ENCODE peak calls at places on chromosomes 3 and 15, in seven cellular contexts. One of them, this sample, is unnamed.

GRCh38 chr3:72887378-72887722 is 496 bp upstream of the GXYLT2 start:
- ATAC-seq in left ventricle myocardium superior: no peak
- ATAC-seq in activated CD8-positive, alpha-beta T cell treated with anti-CD3 and anti-CD28 coated beads, Interleukin-2, amount 10 ng/mL, durations not matched to agents 7 days and 5 days: no peak
- ATAC-seq in psoas muscle: no peak
- ATAC-seq in stimulated activated naive B cell treated with anti-CD40 and anti-IgM and Interleukin-4, amounts not matched to agents 10 μg/mL and 1 μg/mL and 100 μg/mL, for 72 hours: no peak
- ATAC-seq in heart right ventricle: peak; percentile 5
- ATAC-seq in aorta: no peak
- ATAC-seq in this sample: no peak

GRCh38 chr3:51992017-51992682 is 3.5 kb downstream of the RPL29 start:
- ATAC-seq in activated CD8-positive, alpha-beta T cell treated with anti-CD3 and anti-CD28 coated beads, Interleukin-2, amount 10 ng/mL, durations not matched to agents 7 days and 5 days: no peak
- ATAC-seq in heart right ventricle: no peak
- ATAC-seq in left ventricle myocardium superior: no peak
- ATAC-seq in aorta: no peak
- ATAC-seq in psoas muscle: no peak
- ATAC-seq in stimulated activated naive B cell treated with anti-CD40 and anti-IgM and Interleukin-4, amounts not matched to agents 10 μg/mL and 1 μg/mL and 100 μg/mL, for 72 hours: no peak
- ATAC-seq in this sample: no peak

GRCh38 chr3:185342458-185343169 is 20.3 kb upstream of the MAP3K13 start:
- ATAC-seq in left ventricle myocardium superior: no peak
- ATAC-seq in psoas muscle: no peak
- ATAC-seq in stimulated activated naive B cell treated with anti-CD40 and anti-IgM and Interleukin-4, amounts not matched to agents 10 μg/mL and 1 μg/mL and 100 μg/mL, for 72 hours: peak; percentile 20
- ATAC-seq in aorta: no peak
- ATAC-seq in activated CD8-positive, alpha-beta T cell treated with anti-CD3 and anti-CD28 coated beads, Interleukin-2, amount 10 ng/mL, durations not matched to agents 7 days and 5 days: no peak
- ATAC-seq in heart right ventricle: no peak
- ATAC-seq in this sample: no peak

GRCh38 chr3:12750223-12750622 is 8.8 kb downstream of the TMEM40 start:
- ATAC-seq in aorta: peak; percentile 31
- ATAC-seq in psoas muscle: peak; percentile 70
- ATAC-seq in heart right ventricle: peak; percentile 64
- ATAC-seq in stimulated activated naive B cell treated with anti-CD40 and anti-IgM and Interleukin-4, amounts not matched to agents 10 μg/mL and 1 μg/mL and 100 μg/mL, for 72 hours: peak; percentile 25
- ATAC-seq in left ventricle myocardium superior: peak; percentile 81
- ATAC-seq in activated CD8-positive, alpha-beta T cell treated with anti-CD3 and anti-CD28 coated beads, Interleukin-2, amount 10 ng/mL, durations not matched to agents 7 days and 5 days: no peak
- ATAC-seq in this sample: no peak

GRCh38 chr3:194030372-194030771 is 105.6 kb upstream of the HES1 start:
- ATAC-seq in psoas muscle: no peak
- ATAC-seq in activated CD8-positive, alpha-beta T cell treated with anti-CD3 and anti-CD28 coated beads, Interleukin-2, amount 10 ng/mL, durations not matched to agents 7 days and 5 days: no peak
- ATAC-seq in heart right ventricle: no peak
- ATAC-seq in left ventricle myocardium superior: no peak
- ATAC-seq in aorta: no peak
- ATAC-seq in stimulated activated naive B cell treated with anti-CD40 and anti-IgM and Interleukin-4, amounts not matched to agents 10 μg/mL and 1 μg/mL and 100 μg/mL, for 72 hours: no peak
- ATAC-seq in this sample: no peak

GRCh38 chr3:40705663-40706062 is 180.9 kb downstream of the ZNF621 start:
- ATAC-seq in heart right ventricle: no peak
- ATAC-seq in aorta: no peak
- ATAC-seq in activated CD8-positive, alpha-beta T cell treated with anti-CD3 and anti-CD28 coated beads, Interleukin-2, amount 10 ng/mL, durations not matched to agents 7 days and 5 days: no peak
- ATAC-seq in psoas muscle: no peak
- ATAC-seq in stimulated activated naive B cell treated with anti-CD40 and anti-IgM and Interleukin-4, amounts not matched to agents 10 μg/mL and 1 μg/mL and 100 μg/mL, for 72 hours: no peak
- ATAC-seq in left ventricle myocardium superior: no peak
- ATAC-seq in this sample: no peak

GRCh38 chr3:40382617-40382979 is 4.4 kb upstream of the ENTPD3 start:
- ATAC-seq in aorta: no peak
- ATAC-seq in psoas muscle: no peak
- ATAC-seq in activated CD8-positive, alpha-beta T cell treated with anti-CD3 and anti-CD28 coated beads, Interleukin-2, amount 10 ng/mL, durations not matched to agents 7 days and 5 days: no peak
- ATAC-seq in stimulated activated naive B cell treated with anti-CD40 and anti-IgM and Interleukin-4, amounts not matched to agents 10 μg/mL and 1 μg/mL and 100 μg/mL, for 72 hours: no peak
- ATAC-seq in heart right ventricle: no peak
- ATAC-seq in left ventricle myocardium superior: no peak
- ATAC-seq in this sample: no peak

GRCh38 chr3:52039846-52040245 is 16.5 kb downstream of the DUSP7 start:
- ATAC-seq in heart right ventricle: peak; percentile 94
- ATAC-seq in psoas muscle: peak; percentile 78
- ATAC-seq in left ventricle myocardium superior: peak; percentile 83
- ATAC-seq in aorta: peak; percentile 82
- ATAC-seq in stimulated activated naive B cell treated with anti-CD40 and anti-IgM and Interleukin-4, amounts not matched to agents 10 μg/mL and 1 μg/mL and 100 μg/mL, for 72 hours: no peak
- ATAC-seq in activated CD8-positive, alpha-beta T cell treated with anti-CD3 and anti-CD28 coated beads, Interleukin-2, amount 10 ng/mL, durations not matched to agents 7 days and 5 days: no peak
- ATAC-seq in this sample: no peak

GRCh38 chr3:30633718-30634117 is 27.3 kb downstream of the TGFBR2 start:
- ATAC-seq in activated CD8-positive, alpha-beta T cell treated with anti-CD3 and anti-CD28 coated beads, Interleukin-2, amount 10 ng/mL, durations not matched to agents 7 days and 5 days: no peak
- ATAC-seq in stimulated activated naive B cell treated with anti-CD40 and anti-IgM and Interleukin-4, amounts not matched to agents 10 μg/mL and 1 μg/mL and 100 μg/mL, for 72 hours: no peak
- ATAC-seq in left ventricle myocardium superior: no peak
- ATAC-seq in psoas muscle: no peak
- ATAC-seq in aorta: no peak
- ATAC-seq in heart right ventricle: no peak
- ATAC-seq in this sample: no peak

GRCh38 chr15:76337739-76338554 is 1.4 kb downstream of the ISL2 start:
- ATAC-seq in stimulated activated naive B cell treated with anti-CD40 and anti-IgM and Interleukin-4, amounts not matched to agents 10 μg/mL and 1 μg/mL and 100 μg/mL, for 72 hours: no peak
- ATAC-seq in activated CD8-positive, alpha-beta T cell treated with anti-CD3 and anti-CD28 coated beads, Interleukin-2, amount 10 ng/mL, durations not matched to agents 7 days and 5 days: no peak
- ATAC-seq in left ventricle myocardium superior: no peak
- ATAC-seq in heart right ventricle: no peak
- ATAC-seq in aorta: no peak
- ATAC-seq in psoas muscle: no peak
- ATAC-seq in this sample: no peak

GRCh38 chr15:23759964-23760363 is 72.9 kb upstream of the NDN start:
- ATAC-seq in stimulated activated naive B cell treated with anti-CD40 and anti-IgM and Interleukin-4, amounts not matched to agents 10 μg/mL and 1 μg/mL and 100 μg/mL, for 72 hours: no peak
- ATAC-seq in heart right ventricle: no peak
- ATAC-seq in activated CD8-positive, alpha-beta T cell treated with anti-CD3 and anti-CD28 coated beads, Interleukin-2, amount 10 ng/mL, durations not matched to agents 7 days and 5 days: no peak
- ATAC-seq in left ventricle myocardium superior: no peak
- ATAC-seq in aorta: peak; percentile 21
- ATAC-seq in psoas muscle: no peak
- ATAC-seq in this sample: no peak

GRCh38 chr3:27095588-27096222 is 273.5 kb downstream of the NEK10 start:
- ATAC-seq in heart right ventricle: no peak
- ATAC-seq in psoas muscle: no peak
- ATAC-seq in activated CD8-positive, alpha-beta T cell treated with anti-CD3 and anti-CD28 coated beads, Interleukin-2, amount 10 ng/mL, durations not matched to agents 7 days and 5 days: no peak
- ATAC-seq in aorta: no peak
- ATAC-seq in left ventricle myocardium superior: no peak
- ATAC-seq in stimulated activated naive B cell treated with anti-CD40 and anti-IgM and Interleukin-4, amounts not matched to agents 10 μg/mL and 1 μg/mL and 100 μg/mL, for 72 hours: no peak
- ATAC-seq in this sample: no peak

GRCh38 chr3:187105700-187106099 is 33.6 kb downstream of the RPL39L start:
- ATAC-seq in left ventricle myocardium superior: peak; percentile 52
- ATAC-seq in psoas muscle: no peak
- ATAC-seq in stimulated activated naive B cell treated with anti-CD40 and anti-IgM and Interleukin-4, amounts not matched to agents 10 μg/mL and 1 μg/mL and 100 μg/mL, for 72 hours: no peak
- ATAC-seq in aorta: no peak
- ATAC-seq in heart right ventricle: no peak
- ATAC-seq in activated CD8-positive, alpha-beta T cell treated with anti-CD3 and anti-CD28 coated beads, Interleukin-2, amount 10 ng/mL, durations not matched to agents 7 days and 5 days: no peak
- ATAC-seq in this sample: no peak

GRCh38 chr3:44418549-44418948 is 58.9 kb downstream of the ZNF445 start:
- ATAC-seq in stimulated activated naive B cell treated with anti-CD40 and anti-IgM and Interleukin-4, amounts not matched to agents 10 μg/mL and 1 μg/mL and 100 μg/mL, for 72 hours: no peak
- ATAC-seq in left ventricle myocardium superior: no peak
- ATAC-seq in aorta: no peak
- ATAC-seq in activated CD8-positive, alpha-beta T cell treated with anti-CD3 and anti-CD28 coated beads, Interleukin-2, amount 10 ng/mL, durations not matched to agents 7 days and 5 days: no peak
- ATAC-seq in psoas muscle: no peak
- ATAC-seq in heart right ventricle: no peak
- ATAC-seq in this sample: no peak

GRCh38 chr15:30062881-30063280 is 19.9 kb upstream of the GOLGA8J start:
- ATAC-seq in psoas muscle: no peak
- ATAC-seq in stimulated activated naive B cell treated with anti-CD40 and anti-IgM and Interleukin-4, amounts not matched to agents 10 μg/mL and 1 μg/mL and 100 μg/mL, for 72 hours: no peak
- ATAC-seq in left ventricle myocardium superior: no peak
- ATAC-seq in heart right ventricle: no peak
- ATAC-seq in aorta: no peak
- ATAC-seq in activated CD8-positive, alpha-beta T cell treated with anti-CD3 and anti-CD28 coated beads, Interleukin-2, amount 10 ng/mL, durations not matched to agents 7 days and 5 days: no peak
- ATAC-seq in this sample: no peak

GRCh38 chr3:52145736-52146110 is 8.5 kb downstream of the POC1A start:
- ATAC-seq in activated CD8-positive, alpha-beta T cell treated with anti-CD3 and anti-CD28 coated beads, Interleukin-2, amount 10 ng/mL, durations not matched to agents 7 days and 5 days: no peak
- ATAC-seq in left ventricle myocardium superior: no peak
- ATAC-seq in stimulated activated naive B cell treated with anti-CD40 and anti-IgM and Interleukin-4, amounts not matched to agents 10 μg/mL and 1 μg/mL and 100 μg/mL, for 72 hours: no peak
- ATAC-seq in psoas muscle: no peak
- ATAC-seq in aorta: no peak
- ATAC-seq in heart right ventricle: no peak
- ATAC-seq in this sample: no peak

GRCh38 chr15:74442063-74442462 is 8.3 kb upstream of the SEMA7A start:
- ATAC-seq in left ventricle myocardium superior: no peak
- ATAC-seq in aorta: no peak
- ATAC-seq in heart right ventricle: no peak
- ATAC-seq in psoas muscle: no peak
- ATAC-seq in stimulated activated naive B cell treated with anti-CD40 and anti-IgM and Interleukin-4, amounts not matched to agents 10 μg/mL and 1 μg/mL and 100 μg/mL, for 72 hours: no peak
- ATAC-seq in activated CD8-positive, alpha-beta T cell treated with anti-CD3 and anti-CD28 coated beads, Interleukin-2, amount 10 ng/mL, durations not matched to agents 7 days and 5 days: no peak
- ATAC-seq in this sample: no peak

GRCh38 chr3:196774845-196775422 is 35.3 kb downstream of the PAK2 start:
- ATAC-seq in activated CD8-positive, alpha-beta T cell treated with anti-CD3 and anti-CD28 coated beads, Interleukin-2, amount 10 ng/mL, durations not matched to agents 7 days and 5 days: no peak
- ATAC-seq in aorta: no peak
- ATAC-seq in stimulated activated naive B cell treated with anti-CD40 and anti-IgM and Interleukin-4, amounts not matched to agents 10 μg/mL and 1 μg/mL and 100 μg/mL, for 72 hours: peak; percentile 50
- ATAC-seq in psoas muscle: peak; percentile 16
- ATAC-seq in heart right ventricle: no peak
- ATAC-seq in left ventricle myocardium superior: no peak
- ATAC-seq in this sample: peak; percentile 41